ENCODE peak calls at places on chromosome 17, in ten cellular contexts. P is SJSA1; B is activated CD4-positive, alpha-beta memory T cell treated with anti-CD3 and anti-CD28 coated beads, Interleukin-2, amount 10 ng/mL, durations not matched to agents 7 days and 5 days; U is upper lobe of left lung; A is globus pallidus; Y is T-helper 1 cell; K is epithelial cell of esophagus; D is mucosa of descending colon; F is NCI-H446; N is AG04450. J is an unnamed sample.

GRCh38 chr17:29039764-29040598 is 3.0 kb upstream of the PIPOX start:
- DNase-seq in N (peak), U (no peak), Y (no peak), K (peak), P (peak), B (no peak), F (peak), D (no peak), A (peak), J (no peak)

GRCh38 chr17:62038248-62038647 is 26.8 kb downstream of the MED13 start:
- DNase-seq in B (no peak), F (no peak), N (no peak), A (no peak), K (no peak), U (no peak), P (no peak), Y (no peak), D (no peak), J (no peak)

GRCh38 chr17:1055751-1056645 is 59.1 kb downstream of the TIMM22 start:
- DNase-seq in B (peak), U (peak), F (peak), A (peak), Y (no peak), D (peak), N (peak), P (peak), K (peak), J (no peak)

GRCh38 chr17:61511480-61512182 is 59.4 kb downstream of the TBX4 start:
- DNase-seq in B (no peak), F (no peak), N (no peak), D (no peak), U (no peak), Y (no peak), A (no peak), P (no peak), K (no peak), J (no peak)

GRCh38 chr17:7889166-7889584 is 586 bp downstream of the CHD3 start:
- DNase-seq in Y (no peak), A (peak), K (peak), N (peak), D (peak), F (peak), B (peak), P (peak), U (peak), J (no peak)

GRCh38 chr17:10357768-10358167 is 15.0 kb downstream of the MYH13 start:
- DNase-seq in U (no peak), A (no peak), Y (no peak), N (no peak), K (no peak), F (no peak), B (peak), D (no peak), P (no peak), J (peak)

GRCh38 chr17:1920948-1921351 is 91.1 kb downstream of the RPA1 start:
- DNase-seq in Y (no peak), A (peak), U (no peak), K (no peak), D (no peak), N (no peak), F (no peak), P (no peak), B (no peak), J (no peak)

GRCh38 chr17:7440823-7441174 is 1.5 kb downstream of the FGF11 start:
- DNase-seq in D (no peak), U (peak), B (peak), Y (no peak), A (no peak), N (no peak), P (no peak), K (peak), F (peak), J (no peak)

GRCh38 chr17:27539152-27539551 is 82.9 kb downstream of the KSR1 start:
- DNase-seq in B (no peak), P (no peak), K (no peak), F (no peak), N (no peak), A (no peak), D (no peak), Y (no peak), U (no peak), J (no peak)

GRCh38 chr17:2853111-2853721 is 57.0 kb downstream of the RAP1GAP2 start:
- DNase-seq in B (peak), K (peak), F (no peak), U (peak), Y (peak), N (no peak), D (peak), A (no peak), P (peak), J (no peak)

GRCh38 chr17:39674702-39675389 is 6.6 kb downstream of the PNMT start:
- DNase-seq in K (peak), U (no peak), F (no peak), B (no peak), P (no peak), A (no peak), N (no peak), D (peak), Y (no peak), J (no peak)

GRCh38 chr17:2137342-2138098 is 82.6 kb downstream of the HIC1 start:
- DNase-seq in F (peak), U (no peak), A (no peak), K (peak), P (peak), D (no peak), B (no peak), N (no peak), Y (no peak), J (peak)

GRCh38 chr17:43906951-43907424 is 348 bp downstream of the MPP2 start:
- DNase-seq in K (no peak), B (no peak), Y (peak), F (no peak), N (no peak), U (peak), P (no peak), A (peak), D (no peak), J (no peak)

GRCh38 chr17:80961516-80961915 is 30.1 kb upstream of the CHMP6 start:
- DNase-seq in P (no peak), B (no peak), N (no peak), K (no peak), U (peak), A (no peak), F (no peak), Y (no peak), D (no peak), J (no peak)

GRCh38 chr17:21375757-21376584 is at the start of gene KCNJ12:
- DNase-seq in D (no peak), K (peak), B (no peak), Y (no peak), U (peak), P (no peak), F (no peak), N (no peak), A (no peak), J (no peak)

GRCh38 chr17:17088104-17088485 is 45.8 kb downstream of the MPRIP start:
- DNase-seq in D (peak), A (no peak), K (no peak), P (no peak), Y (no peak), B (no peak), F (no peak), N (no peak), U (no peak), J (no peak)

GRCh38 chr17:80146121-80147034 is 550 bp downstream of the EIF4A3 start:
- DNase-seq in F (no peak), N (no peak), P (peak), D (no peak), B (peak), K (no peak), U (no peak), Y (no peak), A (no peak), J (peak)

GRCh38 chr17:42002792-42003301 is 14.4 kb downstream of the DNAJC7 start:
- DNase-seq in P (peak), F (no peak), B (no peak), Y (no peak), D (no peak), K (no peak), N (no peak), A (peak), U (no peak), J (no peak)

GRCh38 chr17:58491510-58492045 is 3.4 kb upstream of the HSF5 start:
- DNase-seq in Y (no peak), B (no peak), F (no peak), U (no peak), D (no peak), K (peak), A (no peak), P (no peak), N (no peak), J (no peak)

GRCh38 chr17:74147436-74147835 is 56.0 kb upstream of the RPL38 start:
- DNase-seq in N (no peak), B (no peak), D (no peak), A (no peak), U (no peak), Y (no peak), P (no peak), F (peak), K (no peak), J (no peak)

GRCh38 chr17:45231481-45232116 is 9.9 kb downstream of the FMNL1 start:
- DNase-seq in F (no peak), U (no peak), K (no peak), Y (no peak), P (no peak), A (no peak), B (no peak), D (no peak), N (no peak), J (no peak)